ENCODE peak calls at places on chromosomes 11 and 22, in five cellular contexts. Q is cardiac muscle cell, E is LoVo, W is pulmonary artery endothelial cell, Y is cardiac septum. T is an unnamed sample.

GRCh38 chr11:2472428-2473186 is 27.8 kb downstream of the KCNQ1 start:
- DNase-seq in E (no peak), Y (no peak), Q (no peak), W (no peak), T (no peak)

GRCh38 chr11:88553204-88553603 is 215.7 kb upstream of the CTSC start:
- DNase-seq in E (no peak), Q (no peak), Y (no peak), W (no peak), T (no peak)

GRCh38 chr22:37616205-37617083 is 7.8 kb downstream of the GGA1 start:
- DNase-seq in Q (no peak), W (no peak), Y (no peak), E (no peak), T (peak; percentile 51)

GRCh38 chr11:118641463-118642019 is 34.1 kb downstream of the PHLDB1 start:
- DNase-seq in Y (no peak), W (no peak), Q (no peak), E (no peak), T (no peak)

GRCh38 chr22:44225091-44225689 is 44.5 kb downstream of the PARVG start:
- DNase-seq in E (no peak), W (no peak), Y (no peak), Q (no peak), T (no peak)

GRCh38 chr11:47062736-47063135 is 113.9 kb downstream of the ARFGAP2 start:
- DNase-seq in Y (no peak), W (no peak), Q (no peak), E (no peak), T (no peak)

GRCh38 chr22:24421428-24421931 is 5.9 kb upstream of the ADORA2A start:
- DNase-seq in Q (no peak), E (no peak), W (no peak), Y (no peak), T (peak; percentile 70)

GRCh38 chr22:21635771-21636510 is 3.4 kb downstream of the CCDC116 start:
- DNase-seq in W (no peak), Q (no peak), Y (no peak), E (no peak), T (no peak)

GRCh38 chr11:62565100-62565802 is 8.4 kb downstream of the EEF1G start:
- DNase-seq in E (no peak), Y (no peak), W (no peak), Q (no peak), T (no peak)

GRCh38 chr11:76786053-76787014 is 3.2 kb downstream of the TSKU start:
- DNase-seq in Q (no peak), W (no peak), E (no peak), Y (no peak), T (no peak)

GRCh38 chr11:119371778-119372182 is 9.7 kb downstream of the USP2 start:
- DNase-seq in W (no peak), Q (no peak), Y (no peak), E (no peak), T (peak; percentile 46)

GRCh38 chr11:12200359-12201015 is 90.1 kb downstream of the MICAL2 start:
- DNase-seq in E (no peak), W (peak; percentile 68), Q (peak; percentile 89), Y (peak; percentile 85), T (no peak)

GRCh38 chr11:103528596-103528995 is 419.4 kb downstream of the DYNC2H1 start:
- DNase-seq in W (no peak), E (no peak), Q (no peak), Y (no peak), T (no peak)

GRCh38 chr11:128716661-128717210 is 22.9 kb downstream of the FLI1 start:
- DNase-seq in W (no peak), Y (no peak), Q (peak; percentile 79), E (no peak), T (no peak)

GRCh38 chr22:46281866-46282678 is 14.3 kb downstream of the TTC38 start:
- DNase-seq in W (no peak), E (no peak), Y (no peak), Q (no peak), T (no peak)

GRCh38 chr22:23789121-23789520 is 2.4 kb downstream of the SMARCB1 start:
- DNase-seq in W (no peak), E (no peak), Y (no peak), Q (no peak), T (no peak)

GRCh38 chr11:10390375-10390774 is 64.7 kb upstream of the AMPD3 start:
- DNase-seq in E (no peak), Y (no peak), Q (no peak), W (no peak), T (no peak)

GRCh38 chr11:128559496-128560103 is 27.8 kb downstream of the ETS1 start:
- DNase-seq in W (no peak), E (no peak), Q (no peak), Y (no peak), T (no peak)

GRCh38 chr11:75717608-75718403 is at the start of gene MOGAT2:
- DNase-seq in W (no peak), E (no peak), Y (no peak), Q (no peak), T (no peak)